ENCODE peak calls at places on chromosomes 6 and 20, in four cellular contexts. One of them, this sample, is unnamed.

GRCh38 chr6:2476376-2476775 is 231.0 kb upstream of the GMDS start:
- DNase-seq in cardiac septum: no peak
- DNase-seq in T follicular helper cell: no peak
- DNase-seq in GM03348: no peak
- DNase-seq in this sample: no peak

GRCh38 chr6:119446623-119447008 is 97.1 kb upstream of the MAN1A1 start:
- DNase-seq in GM03348: peak
- DNase-seq in cardiac septum: no peak
- DNase-seq in T follicular helper cell: no peak
- DNase-seq in this sample: no peak

GRCh38 chr6:151914475-151914874 is 107.0 kb downstream of the ESR1 start:
- DNase-seq in cardiac septum: no peak
- DNase-seq in T follicular helper cell: no peak
- DNase-seq in GM03348: no peak
- DNase-seq in this sample: no peak

GRCh38 chr6:25883991-25884390 is 9.9 kb upstream of the SLC17A3 start:
- DNase-seq in GM03348: peak
- DNase-seq in T follicular helper cell: no peak
- DNase-seq in cardiac septum: no peak
- DNase-seq in this sample: no peak

GRCh38 chr6:16729183-16729696 is 32.0 kb downstream of the ATXN1 start:
- DNase-seq in cardiac septum: no peak
- DNase-seq in GM03348: no peak
- DNase-seq in T follicular helper cell: no peak
- DNase-seq in this sample: no peak

GRCh38 chr6:157885211-157885788 is 62.3 kb downstream of the SNX9 start:
- DNase-seq in GM03348: no peak
- DNase-seq in cardiac septum: no peak
- DNase-seq in T follicular helper cell: peak
- DNase-seq in this sample: peak

GRCh38 chr20:32336918-32337347 is 21.2 kb upstream of the ASXL1 start:
- DNase-seq in cardiac septum: no peak
- DNase-seq in T follicular helper cell: no peak
- DNase-seq in GM03348: peak
- DNase-seq in this sample: no peak

GRCh38 chr6:143059616-143060353 is 904 bp upstream of the AIG1 start:
- DNase-seq in cardiac septum: no peak
- DNase-seq in T follicular helper cell: peak
- DNase-seq in GM03348: peak
- DNase-seq in this sample: no peak

GRCh38 chr20:32206383-32207210 is 946 bp downstream of the PLAGL2 start:
- DNase-seq in cardiac septum: no peak
- DNase-seq in T follicular helper cell: no peak
- DNase-seq in GM03348: peak
- DNase-seq in this sample: no peak